ENCODE peak calls at places on chromosome 22, in ten cellular contexts. K, N, C, G, V, E, T, M, U and P are unnamed samples.

GRCh38 chr22:40628354-40629042 is 8.0 kb downstream of the MRTFA start:
- DNase-seq in E (no peak), G (no peak), U (no peak), K (no peak), T (peak), V (no peak), C (peak), M (no peak), N (no peak), P (peak)

GRCh38 chr22:17890245-17890671 is 116.0 kb upstream of the BID start:
- DNase-seq in G (no peak), K (no peak), N (no peak), V (no peak), U (no peak), T (no peak), E (peak), M (peak), C (no peak), P (no peak)

GRCh38 chr22:24376606-24377005 is 50.8 kb upstream of the ADORA2A start:
- DNase-seq in N (no peak), V (no peak), C (no peak), T (no peak), U (no peak), E (no peak), G (no peak), M (no peak), K (no peak), P (no peak)

GRCh38 chr22:42791721-42792452 is 65.2 kb downstream of the ARFGAP3 start:
- DNase-seq in M (no peak), K (peak), T (no peak), V (no peak), E (peak), U (no peak), C (no peak), G (no peak), N (no peak), P (no peak)

GRCh38 chr22:36641902-36642640 is 61.5 kb downstream of the CACNG2 start:
- DNase-seq in U (no peak), N (no peak), C (no peak), G (peak), M (peak), K (no peak), T (peak), V (peak), E (no peak), P (no peak)

GRCh38 chr22:46846832-46847355 is 84.4 kb downstream of the TBC1D22A start:
- DNase-seq in C (no peak), M (no peak), K (no peak), G (peak), U (no peak), V (no peak), T (no peak), E (no peak), N (no peak), P (no peak)

GRCh38 chr22:36331912-36332622 is 55.7 kb downstream of the MYH9 start:
- DNase-seq in K (peak), M (no peak), G (no peak), C (no peak), E (peak), V (no peak), U (peak), T (peak), N (no peak), P (no peak)

GRCh38 chr22:36323182-36323854 is 64.4 kb downstream of the MYH9 start:
- DNase-seq in G (peak), E (no peak), K (no peak), T (peak), C (no peak), M (no peak), N (no peak), U (no peak), V (no peak), P (peak)

GRCh38 chr22:40922484-40923303 is 28.5 kb upstream of the RBX1 start:
- DNase-seq in K (no peak), N (no peak), G (no peak), U (peak), M (peak), C (peak), V (peak), T (peak), E (no peak), P (peak)

GRCh38 chr22:29152045-29152380 is 53.7 kb upstream of the EMID1 start:
- DNase-seq in N (no peak), G (no peak), K (no peak), M (no peak), C (no peak), U (no peak), E (no peak), T (no peak), V (no peak), P (no peak)

GRCh38 chr22:17366830-17367229 is 2.4 kb upstream of the CECR2 start:
- DNase-seq in K (peak), T (no peak), V (no peak), N (no peak), M (no peak), G (no peak), E (peak), U (no peak), C (no peak), P (no peak)

GRCh38 chr22:46363611-46364321 is 28.3 kb downstream of the TRMU start:
- DNase-seq in M (no peak), T (no peak), V (no peak), C (no peak), K (no peak), N (no peak), G (no peak), U (no peak), E (no peak), P (no peak)

GRCh38 chr22:39518996-39519680 is 1.2 kb upstream of the ATF4 start:
- DNase-seq in E (no peak), M (no peak), T (peak), C (no peak), V (no peak), G (peak), U (no peak), N (no peak), K (no peak), P (no peak)

GRCh38 chr22:47691152-47691895 is 928.9 kb downstream of the TBC1D22A start:
- DNase-seq in G (no peak), E (no peak), C (no peak), K (no peak), U (no peak), M (no peak), V (no peak), N (peak), T (no peak), P (no peak)

GRCh38 chr22:24350627-24351026 is 76.8 kb upstream of the ADORA2A start:
- DNase-seq in T (no peak), V (no peak), K (no peak), U (no peak), N (no peak), M (no peak), E (no peak), G (no peak), C (no peak), P (no peak)

GRCh38 chr22:24144056-24144455 is 37.2 kb upstream of the SUSD2 start:
- DNase-seq in G (no peak), N (no peak), K (no peak), E (no peak), C (no peak), M (no peak), V (no peak), U (no peak), T (no peak), P (no peak)

GRCh38 chr22:26707581-26707980 is 50.2 kb downstream of the MIAT start:
- DNase-seq in U (no peak), T (no peak), C (peak), E (no peak), K (no peak), M (peak), V (no peak), N (no peak), G (no peak), P (no peak)

GRCh38 chr22:19819911-19820879 is 34.5 kb downstream of the GNB1L start:
- DNase-seq in N (no peak), K (peak), E (no peak), U (no peak), C (no peak), T (no peak), M (no peak), V (no peak), G (no peak), P (no peak)

GRCh38 chr22:36386900-36387663 is 685 bp downstream of the MYH9 start:
- DNase-seq in U (no peak), N (no peak), E (peak), G (peak), K (peak), V (no peak), T (no peak), M (no peak), C (no peak), P (no peak)

GRCh38 chr22:39414886-39415285 is 15.3 kb downstream of the TAB1 start:
- DNase-seq in V (no peak), N (no peak), E (peak), U (no peak), K (no peak), T (no peak), M (no peak), G (no peak), C (no peak), P (no peak)

GRCh38 chr22:45422237-45422983 is 8.9 kb downstream of the RIBC2 start:
- DNase-seq in K (no peak), M (no peak), U (no peak), N (no peak), T (no peak), E (no peak), C (no peak), G (peak), V (no peak), P (no peak)

GRCh38 chr22:48335442-48336139 is 1492.1 kb downstream of the BRD1 start:
- DNase-seq in V (no peak), C (no peak), N (no peak), K (no peak), T (no peak), G (no peak), U (no peak), E (peak), M (no peak), P (no peak)

GRCh38 chr22:26902401-26903029 is 245.1 kb downstream of the MIAT start:
- DNase-seq in V (no peak), G (no peak), N (no peak), M (no peak), C (no peak), U (no peak), E (no peak), T (no peak), K (no peak), P (no peak)

GRCh38 chr22:17774206-17774927 is at the start of gene BID:
- DNase-seq in T (no peak), E (peak), C (no peak), G (no peak), N (no peak), K (peak), U (no peak), M (no peak), V (no peak), P (no peak)

GRCh38 chr22:24063986-24064385 is 52.9 kb downstream of the CABIN1 start:
- DNase-seq in G (peak), K (no peak), T (no peak), N (no peak), M (no peak), E (no peak), C (no peak), V (no peak), U (no peak), P (no peak)

GRCh38 chr22:24553597-24554315 is 1.2 kb downstream of the GUCD1 start:
- DNase-seq in C (no peak), U (no peak), M (no peak), T (no peak), E (peak), N (no peak), G (no peak), V (no peak), K (no peak), P (no peak)

GRCh38 chr22:36143956-36144355 is 16.6 kb downstream of the APOL3 start:
- DNase-seq in N (no peak), C (no peak), U (no peak), E (no peak), T (no peak), G (no peak), M (no peak), V (no peak), K (no peak), P (no peak)

GRCh38 chr22:39236321-39237275 is 8.2 kb downstream of the PDGFB start:
- DNase-seq in N (no peak), C (no peak), T (no peak), U (no peak), E (peak), V (no peak), K (no peak), M (no peak), G (no peak), P (no peak)

GRCh38 chr22:36204001-36204640 is 2.5 kb upstream of the APOL4 start:
- DNase-seq in N (no peak), V (no peak), E (no peak), U (no peak), T (no peak), C (no peak), G (no peak), K (no peak), M (no peak), P (no peak)

GRCh38 chr22:33389927-33390326 is 331.7 kb upstream of the SYN3 start:
- DNase-seq in C (no peak), G (no peak), K (no peak), T (no peak), V (no peak), M (no peak), U (no peak), N (no peak), E (no peak), P (peak)

GRCh38 chr22:39721456-39722325 is 151.1 kb downstream of the CACNA1I start:
- DNase-seq in N (no peak), C (no peak), V (no peak), K (no peak), M (no peak), U (no peak), G (peak), E (no peak), T (no peak), P (no peak)

DNA sequence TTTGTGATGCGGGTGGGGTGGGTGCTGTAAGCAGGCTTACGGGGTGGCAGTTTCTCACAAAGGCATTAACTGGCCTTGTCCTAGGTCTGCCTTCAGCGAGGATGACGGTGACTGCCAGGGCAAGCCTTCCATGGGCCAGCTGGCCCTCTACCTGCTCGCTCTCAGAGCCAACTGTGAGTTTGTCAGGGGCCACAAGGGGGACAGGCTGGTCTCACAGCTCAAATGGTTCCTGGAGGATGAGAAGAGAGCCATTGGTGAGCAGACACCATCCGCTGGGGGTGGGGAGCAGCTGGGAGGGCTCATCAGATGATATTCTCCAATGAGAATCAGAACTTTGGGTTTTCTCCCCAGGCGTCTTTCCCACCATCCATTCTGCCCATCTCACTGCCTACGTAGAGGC is 5.8 kb downstream of the TCN2 start:
- DNase-seq in G (no peak), M (no peak), T (no peak), N (no peak), U (no peak), C (no peak), E (peak), K (no peak), V (no peak), P (no peak)
- TF ChIP-seq CTCF in G (no peak), M (no peak), T (no peak), N (no peak), U (no peak), C (no peak), E (no peak), K (no peak), V (no peak), P (no peak)

GRCh38 chr22:50469377-50470305 is 5.2 kb downstream of the SBF1 start:
- DNase-seq in V (no peak), M (no peak), G (no peak), K (no peak), U (peak), E (peak), N (no peak), T (peak), C (peak), P (peak)

GRCh38 chr22:50470491-50470890 is 4.3 kb downstream of the SBF1 start:
- DNase-seq in N (no peak), M (no peak), U (no peak), E (no peak), C (no peak), V (no peak), T (no peak), G (no peak), K (no peak), P (no peak)

GRCh38 chr22:50473088-50473487 is 1.7 kb downstream of the SBF1 start:
- DNase-seq in N (no peak), U (no peak), E (no peak), K (no peak), C (no peak), G (no peak), M (no peak), V (peak), T (no peak), P (no peak)

GRCh38 chr22:50471962-50472361 is 2.9 kb downstream of the SBF1 start:
- DNase-seq in E (no peak), C (no peak), V (no peak), K (no peak), M (no peak), T (no peak), U (no peak), G (no peak), N (no peak), P (no peak)

GRCh38 chr22:50471197-50471847 is 3.5 kb downstream of the SBF1 start:
- DNase-seq in U (no peak), V (no peak), N (no peak), C (no peak), K (no peak), M (no peak), T (no peak), G (no peak), E (no peak), P (no peak)
- H3K4me3 ChIP-seq in U (no peak), V (no peak), N (no peak), C (no peak), K (no peak), M (no peak), T (no peak), G (no peak), E (no peak), P (no peak)

DNA sequence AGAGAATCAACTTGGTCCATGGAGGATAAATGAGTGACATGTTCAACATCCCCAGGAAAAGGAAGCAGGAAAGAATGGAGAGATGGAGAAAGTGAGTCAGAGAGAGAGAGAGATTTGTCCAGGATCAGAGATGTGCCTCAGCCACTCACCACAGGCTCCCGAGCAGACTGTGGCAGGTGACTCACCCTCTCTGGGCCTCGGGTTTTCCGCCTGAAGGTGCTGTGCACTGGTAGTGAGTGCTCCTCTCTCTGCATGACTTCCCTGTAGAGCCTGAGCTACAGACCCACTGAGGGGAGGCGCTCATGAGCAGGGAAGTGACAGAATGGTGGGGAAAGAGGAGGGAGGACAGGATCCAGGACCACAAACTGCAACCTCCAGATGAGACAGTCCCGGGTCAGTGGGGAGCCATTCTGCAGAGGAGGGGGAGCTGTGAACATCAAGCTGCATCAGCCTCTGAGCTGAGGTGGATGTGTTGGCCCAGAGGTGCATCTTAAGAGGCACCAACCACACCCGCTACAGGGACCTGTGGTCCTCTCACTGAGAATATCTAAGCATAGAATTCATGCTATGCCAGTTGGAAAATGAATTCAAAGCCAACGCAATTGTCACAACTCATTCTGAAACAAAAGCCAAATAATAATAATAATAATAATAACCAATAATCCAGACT is 433.4 kb downstream of the BRD1 start:
- DNase-seq in K (no peak), E (no peak), C (no peak), V (no peak), T (no peak), M (no peak), U (no peak), G (no peak), N (no peak), P (no peak)
- TF ChIP-seq CTCF in K (no peak), E (no peak), C (no peak), V (no peak), T (no peak), M (no peak), U (no peak), G (no peak), N (no peak), P (no peak)

GRCh38 chr22:37953062-37953436 is 352 bp downstream of the C22orf23 start:
- DNase-seq in K (no peak), T (no peak), M (no peak), G (no peak), E (no peak), C (no peak), V (no peak), N (no peak), U (no peak), P (no peak)
- H3K4me3 ChIP-seq in K (peak), T (peak), M (peak), G (peak), E (peak), C (peak), V (peak), N (peak), U (peak), P (peak)

GRCh38 chr22:22743128-22743760 is 98.8 kb downstream of the GGTLC2 start:
- DNase-seq in M (no peak), U (no peak), N (peak), C (no peak), G (no peak), V (no peak), T (no peak), E (no peak), K (no peak), P (no peak)

GRCh38 chr22:22744412-22745224 is 100.2 kb downstream of the GGTLC2 start:
- DNase-seq in C (no peak), V (no peak), N (peak), U (no peak), M (no peak), G (no peak), K (no peak), T (no peak), E (no peak), P (no peak)

GRCh38 chr22:22746061-22746962 is 101.9 kb downstream of the GGTLC2 start:
- DNase-seq in G (no peak), U (no peak), T (no peak), K (no peak), E (no peak), M (no peak), C (no peak), V (no peak), N (peak), P (no peak)

GRCh38 chr22:22746963-22747933 is 102.8 kb downstream of the GGTLC2 start:
- DNase-seq in K (no peak), E (no peak), T (no peak), G (no peak), C (no peak), U (no peak), V (no peak), M (no peak), N (peak), P (no peak)

DNA sequence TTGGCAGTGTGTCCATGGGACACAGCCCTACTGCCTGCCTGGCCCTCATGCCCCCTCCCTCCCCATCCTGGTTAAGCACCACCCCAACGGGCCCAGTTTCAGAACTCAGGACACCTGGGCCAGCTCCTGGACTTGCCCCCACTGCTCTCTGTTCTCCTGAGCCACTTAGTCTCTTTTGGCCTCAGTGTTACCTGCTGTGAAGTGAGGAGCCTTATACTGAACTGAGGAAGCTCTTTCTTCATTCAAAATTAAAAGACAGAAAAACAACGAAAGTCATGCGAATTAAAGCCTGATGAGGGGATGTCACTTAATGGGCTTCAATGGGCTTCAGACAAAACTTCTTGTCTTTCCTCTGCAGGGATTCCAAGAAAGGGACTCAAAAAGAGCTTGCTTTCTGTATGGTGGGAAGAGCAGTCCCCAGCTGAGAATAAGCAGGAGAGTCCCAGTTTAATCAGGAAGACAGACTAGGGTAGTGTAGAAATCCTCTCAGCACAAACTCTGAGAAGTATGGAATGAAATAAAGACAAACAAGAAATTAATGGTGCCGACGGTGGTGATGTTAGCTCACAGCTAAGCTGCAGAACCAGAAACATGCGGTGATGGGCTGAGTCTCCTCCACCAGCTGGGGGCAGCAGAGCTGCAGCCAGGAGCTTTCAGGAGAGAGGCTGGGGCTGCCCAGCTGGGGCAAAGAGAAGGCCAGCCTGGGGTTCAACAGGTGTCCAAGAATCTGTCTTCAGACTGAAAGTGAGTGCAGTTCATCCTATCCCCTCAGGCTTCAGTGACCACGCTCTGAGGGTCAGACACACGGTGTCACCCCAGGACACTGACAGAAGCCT is 101.0 kb downstream of the GGTLC2 start:
- DNase-seq in T (peak), C (no peak), K (no peak), N (peak), E (no peak), U (no peak), G (no peak), M (no peak), V (no peak), P (no peak)
- TF ChIP-seq CTCF in T (peak), C (peak), K (no peak), N (no peak), E (peak), U (peak), G (no peak), M (peak), V (peak), P (peak)